ENCODE peak calls at places on chromosomes 11 and 22, in four cellular contexts. P, K, O and S are unnamed samples.

GRCh38 chr22:28051091-28051786 is 132.2 kb upstream of the PITPNB start:
- DNase-seq in O (no peak), P (no peak), K (no peak), S (no peak)

GRCh38 chr22:27723150-27723549 is 78.4 kb downstream of the MN1 start:
- DNase-seq in K (no peak), O (no peak), P (no peak), S (no peak)

GRCh38 chr11:64015935-64016468 is 19.7 kb upstream of the FLRT1 start:
- DNase-seq in P (no peak), O (no peak), K (no peak), S (no peak)

GRCh38 chr11:113090716-113091577 is 129.7 kb downstream of the NCAM1 start:
- DNase-seq in O (no peak), K (no peak), P (no peak), S (no peak)

GRCh38 chr11:126637800-126638175 is 282.3 kb downstream of the ST3GAL4 start:
- DNase-seq in P (no peak), O (no peak), K (no peak), S (no peak)

GRCh38 chr11:19200410-19201201 is 1.2 kb downstream of the CSRP3 start:
- DNase-seq in K (no peak), P (no peak), O (no peak), S (no peak)

GRCh38 chr22:46107089-46107664 is 43.1 kb upstream of the PPARA start:
- DNase-seq in O (no peak), K (no peak), P (no peak), S (no peak)

GRCh38 chr11:134978388-134979088 is 566.5 kb upstream of the B3GAT1 start:
- DNase-seq in P (peak; percentile 16), K (no peak), O (no peak), S (no peak)

GRCh38 chr11:114307524-114308203 is 11.5 kb downstream of the NNMT start:
- DNase-seq in O (no peak), K (no peak), P (peak; percentile 65), S (no peak)

GRCh38 chr11:45254070-45254469 is 32.1 kb downstream of the SYT13 start:
- DNase-seq in P (no peak), O (no peak), K (no peak), S (no peak)

GRCh38 chr11:79488286-79488685 is 47.5 kb upstream of the TENM4 start:
- DNase-seq in K (no peak), P (no peak), O (no peak), S (no peak)

GRCh38 chr11:129968611-129969419 is 33.8 kb downstream of the PRDM10 start:
- DNase-seq in K (no peak), P (no peak), O (no peak), S (no peak)

GRCh38 chr11:96341237-96342130 is 1.5 kb downstream of the MAML2 start:
- DNase-seq in P (peak; percentile 79), O (no peak), K (peak; percentile 61), S (peak; percentile 29)

GRCh38 chr11:10310301-10310841 is 5.5 kb downstream of the ADM start:
- DNase-seq in P (no peak), O (no peak), K (no peak), S (no peak)

GRCh38 chr11:132062031-132062430 is 691.6 kb downstream of the NTM start:
- DNase-seq in K (no peak), P (no peak), O (no peak), S (no peak)

GRCh38 chr11:95547186-95547585 is 242.4 kb downstream of the FAM76B start:
- DNase-seq in K (no peak), P (no peak), O (no peak), S (no peak)

GRCh38 chr11:64759722-64760719 is at the start of gene PYGM:
- DNase-seq in P (peak; percentile 36), K (peak; percentile 86), O (no peak), S (no peak)

GRCh38 chr22:24120029-24120428 is 61.3 kb upstream of the SUSD2 start:
- DNase-seq in O (no peak), K (no peak), P (no peak), S (no peak)

GRCh38 chr11:94623120-94623735 is 56.1 kb downstream of the PIWIL4 start:
- DNase-seq in P (peak; percentile 84), K (peak; percentile 78), O (peak; percentile 16), S (no peak)

GRCh38 chr11:41895106-41895505 is 435.7 kb upstream of the LRRC4C start:
- DNase-seq in O (no peak), P (no peak), K (no peak), S (no peak)

GRCh38 chr22:24595863-24596262 is 3.0 kb upstream of the LRRC75B start:
- DNase-seq in P (no peak), O (no peak), K (no peak), S (no peak)

GRCh38 chr11:2541881-2542361 is 97.1 kb downstream of the KCNQ1 start:
- DNase-seq in P (no peak), O (no peak), K (no peak), S (no peak)
- TF ChIP-seq TAF1 in P (no peak), O (no peak), K (no peak), S (no peak)

DNA sequence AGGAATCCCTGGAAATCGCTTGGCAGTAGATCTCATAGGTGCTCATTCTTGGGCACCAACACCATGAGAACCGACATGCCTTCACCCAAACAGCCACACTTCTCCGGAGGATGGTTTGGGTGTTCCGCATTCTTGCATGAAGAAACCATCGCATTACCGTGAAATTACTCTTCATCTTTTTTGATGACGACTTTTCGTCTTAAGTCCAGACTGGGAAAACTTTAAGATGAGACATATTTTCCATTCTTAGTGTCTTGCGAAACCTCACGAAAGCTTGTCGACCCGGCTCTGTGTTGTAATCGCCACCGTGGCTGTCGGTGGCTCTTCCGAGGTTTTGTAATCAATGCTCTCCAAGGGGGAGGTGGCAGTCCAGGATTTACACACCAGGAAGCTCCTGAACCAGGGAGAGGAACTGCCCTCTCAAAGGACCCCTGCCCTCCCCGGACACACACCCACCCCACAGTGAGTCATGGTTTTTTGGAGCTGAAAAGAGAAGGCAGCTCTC is 1.7 kb downstream of the TOM1 start:
- DNase-seq in P (peak; percentile 57), O (no peak), K (no peak), S (no peak)
- TF ChIP-seq TAF1 in P (no peak), O (no peak), K (no peak), S (no peak)

GRCh38 chr11:69771466-69771865 is 3.7 kb downstream of the FGF4 start:
- DNase-seq in O (no peak), K (no peak), P (no peak), S (no peak)
- TF ChIP-seq TAF1 in O (no peak), K (no peak), P (no peak), S (no peak)

GRCh38 chr22:35620624-35621245 is 3.6 kb upstream of the MB start:
- DNase-seq in P (no peak), K (no peak), O (no peak), S (no peak)
- TF ChIP-seq TAF1 in P (no peak), K (no peak), O (no peak), S (no peak)

GRCh38 chr11:35954205-35954604 is 10.3 kb downstream of the LDLRAD3 start:
- DNase-seq in P (no peak), K (no peak), O (no peak), S (no peak)

GRCh38 chr11:35955636-35956035 is 11.8 kb downstream of the LDLRAD3 start:
- DNase-seq in P (no peak), O (no peak), K (no peak), S (no peak)

GRCh38 chr11:35950082-35950481 is 6.2 kb downstream of the LDLRAD3 start:
- DNase-seq in K (no peak), O (no peak), P (no peak), S (no peak)

GRCh38 chr11:35951659-35952058 is 7.8 kb downstream of the LDLRAD3 start:
- DNase-seq in O (no peak), P (no peak), K (no peak), S (no peak)

GRCh38 chr11:35953081-35953480 is 9.2 kb downstream of the LDLRAD3 start:
- DNase-seq in O (no peak), P (no peak), K (no peak), S (no peak)
- TF ChIP-seq TAF1 in O (no peak), P (no peak), K (no peak), S (no peak)

GRCh38 chr11:59918987-59919589 is 19.1 kb upstream of the OOSP1 start:
- DNase-seq in K (peak; percentile 55), O (no peak), P (peak; percentile 74), S (peak; percentile 6)

GRCh38 chr11:59918494-59918893 is 19.7 kb upstream of the OOSP1 start:
- DNase-seq in O (no peak), K (no peak), P (no peak), S (no peak)

GRCh38 chr11:59923813-59924212 is 14.4 kb upstream of the OOSP1 start:
- DNase-seq in P (peak; percentile 48), O (no peak), K (peak; percentile 49), S (no peak)
- TF ChIP-seq TAF1 in P (no peak), O (no peak), K (no peak), S (no peak)

DNA sequence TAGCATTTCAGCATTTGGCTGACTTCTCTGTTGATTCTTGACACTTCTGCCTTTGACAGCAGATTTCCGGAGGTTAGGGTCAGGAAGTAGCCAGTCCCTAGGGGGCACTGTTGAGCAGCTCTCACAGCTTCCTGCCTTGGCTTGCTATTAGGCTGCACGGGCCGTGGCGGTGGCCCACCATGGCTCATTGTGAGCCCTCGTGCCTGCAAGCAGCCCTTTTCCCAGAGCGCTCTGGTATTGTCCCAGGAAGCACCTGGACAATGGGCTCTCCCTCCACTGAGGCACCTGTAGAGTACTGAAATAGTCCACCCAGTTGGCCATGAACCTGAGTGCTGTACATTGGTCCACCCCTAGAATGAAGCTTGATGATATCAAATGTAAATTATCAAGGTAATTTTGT is 100.2 kb upstream of the GAL start:
- DNase-seq in K (peak; percentile 94), P (peak; percentile 76), O (no peak), S (peak; percentile 37)
- TF ChIP-seq TAF1 in K (no peak), P (no peak), O (no peak), S (no peak)

DNA sequence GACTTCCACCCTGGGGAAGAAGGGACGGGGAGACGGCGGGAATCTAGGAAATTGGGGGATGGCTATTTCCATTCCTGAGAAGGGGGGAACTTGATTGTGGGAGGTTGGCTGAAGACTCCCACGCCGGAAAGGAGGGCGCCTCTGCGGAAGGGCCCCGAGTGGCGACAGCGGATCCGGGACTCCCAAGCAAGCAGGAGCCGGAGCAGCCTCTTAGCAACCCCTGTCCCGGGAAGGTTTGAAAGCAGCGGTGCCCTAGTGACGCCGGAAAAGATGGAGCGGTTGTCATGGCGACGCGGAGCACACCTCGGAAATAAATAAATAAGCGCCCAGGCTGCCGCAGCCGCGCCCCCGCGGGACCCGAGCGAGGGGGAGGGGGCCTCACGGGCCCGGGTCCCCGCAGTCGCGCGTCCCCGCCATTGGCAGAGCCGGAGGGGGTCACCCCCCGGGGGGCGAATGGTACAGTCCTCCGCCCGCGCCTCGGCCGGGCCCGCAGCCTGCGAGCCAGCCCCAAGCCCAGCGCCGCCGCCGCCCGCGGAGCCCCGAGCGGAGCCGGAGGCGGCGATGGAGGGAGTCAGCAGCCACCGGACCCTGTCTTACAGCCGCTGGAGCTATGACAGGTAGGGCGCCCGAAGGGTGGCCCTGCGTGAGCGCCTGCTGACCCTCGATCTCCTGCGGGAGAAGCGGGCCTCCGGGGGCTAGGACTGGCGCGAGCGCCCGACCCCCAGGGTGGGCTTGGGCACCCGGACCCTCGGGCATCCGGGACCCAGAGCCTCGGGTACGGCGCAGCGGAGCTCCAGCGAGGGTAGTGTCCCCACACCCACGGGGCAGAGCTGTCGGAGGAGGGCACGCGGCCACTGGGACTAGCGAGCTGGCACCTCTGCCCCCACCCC is 31.9 kb downstream of the EIF3F start:
- DNase-seq in K (peak; percentile 87), P (no peak), O (no peak), S (peak; percentile 67)
- TF ChIP-seq TAF1 in K (no peak), P (no peak), O (no peak), S (no peak)